ENCODE peak calls at places on chromosomes 2 and 18, in six cellular contexts. K is mesendoderm, V is mesenchymal stem cell, N is mammary epithelial cell, P is PC-9, E is MM.1S. F is an unnamed sample.

GRCh38 chr2:10918661-10919414 is 7.1 kb downstream of the KCNF1 start:
- DNase-seq in K (no peak), V (no peak), N (no peak), P (no peak), E (no peak), F (no peak)

GRCh38 chr2:26327291-26328272 is 18.4 kb upstream of the SELENOI start:
- DNase-seq in K (no peak), V (peak; percentile 51), N (peak; percentile 57), P (peak; percentile 41), E (no peak), F (peak; percentile 66)

GRCh38 chr2:233209978-233210680 is 41.3 kb upstream of the ATG16L1 start:
- DNase-seq in K (no peak), V (no peak), N (no peak), P (no peak), E (no peak), F (peak; percentile 12)

GRCh38 chr2:12456293-12457151 is 260.2 kb upstream of the TRIB2 start:
- DNase-seq in K (peak; percentile 80), V (peak; percentile 98), N (peak; percentile 96), P (peak; percentile 100), E (peak; percentile 69), F (peak; percentile 99)

GRCh38 chr2:67895171-67895941 is 167.4 kb downstream of the C1D start:
- DNase-seq in K (peak; percentile 89), V (peak; percentile 22), N (peak; percentile 19), P (no peak), E (no peak), F (no peak)

GRCh38 chr2:161836664-161837063 is 212.4 kb downstream of the SLC4A10 start:
- DNase-seq in K (no peak), V (no peak), N (no peak), P (no peak), E (no peak), F (no peak)

GRCh38 chr2:195837987-195838386 is 181.0 kb downstream of the SLC39A10 start:
- DNase-seq in K (no peak), V (no peak), N (no peak), P (no peak), E (no peak), F (peak; percentile 44)

GRCh38 chr18:22831441-22831904 is 101.7 kb upstream of the RBBP8 start:
- DNase-seq in K (peak; percentile 38), V (peak; percentile 71), N (peak; percentile 87), P (peak; percentile 59), E (no peak), F (peak; percentile 87)

GRCh38 chr2:1020206-1020605 is 69.6 kb downstream of the SNTG2 start:
- DNase-seq in K (no peak), V (no peak), N (no peak), P (no peak), E (no peak), F (no peak)

GRCh38 chr2:220985561-220985960 is 586.5 kb downstream of the EPHA4 start:
- DNase-seq in K (no peak), V (no peak), N (peak; percentile 56), P (no peak), E (no peak), F (no peak)

GRCh38 chr2:10220516-10221391 is 82.0 kb upstream of the HPCAL1 start:
- DNase-seq in K (no peak), V (peak; percentile 46), N (peak; percentile 40), P (peak; percentile 72), E (no peak), F (peak; percentile 81)

GRCh38 chr2:98348066-98348561 is 1.9 kb downstream of the CNGA3 start:
- DNase-seq in K (peak; percentile 95), V (peak; percentile 21), N (peak; percentile 9), P (peak; percentile 38), E (no peak), F (peak; percentile 18)

GRCh38 chr18:50819027-50819726 is 639 bp downstream of the MRO start:
- DNase-seq in K (peak; percentile 90), V (peak; percentile 1), N (peak; percentile 16), P (peak; percentile 41), E (no peak), F (peak; percentile 28)

GRCh38 chr2:3491716-3492474 is 27.4 kb downstream of the ADI1 start:
- DNase-seq in K (no peak), V (no peak), N (no peak), P (no peak), E (no peak), F (no peak)

GRCh38 chr18:9335255-9336045 is 877 bp downstream of the TWSG1 start:
- DNase-seq in K (no peak), V (no peak), N (no peak), P (no peak), E (no peak), F (peak; percentile 58)

GRCh38 chr2:166032361-166032760 is 78.8 kb upstream of the TTC21B start:
- DNase-seq in K (no peak), V (no peak), N (no peak), P (no peak), E (no peak), F (peak; percentile 58)

GRCh38 chr2:191230174-191230573 is 15.0 kb upstream of the MYO1B start:
- DNase-seq in K (no peak), V (peak; percentile 92), N (peak; percentile 90), P (no peak), E (no peak), F (peak; percentile 92)

DNA sequence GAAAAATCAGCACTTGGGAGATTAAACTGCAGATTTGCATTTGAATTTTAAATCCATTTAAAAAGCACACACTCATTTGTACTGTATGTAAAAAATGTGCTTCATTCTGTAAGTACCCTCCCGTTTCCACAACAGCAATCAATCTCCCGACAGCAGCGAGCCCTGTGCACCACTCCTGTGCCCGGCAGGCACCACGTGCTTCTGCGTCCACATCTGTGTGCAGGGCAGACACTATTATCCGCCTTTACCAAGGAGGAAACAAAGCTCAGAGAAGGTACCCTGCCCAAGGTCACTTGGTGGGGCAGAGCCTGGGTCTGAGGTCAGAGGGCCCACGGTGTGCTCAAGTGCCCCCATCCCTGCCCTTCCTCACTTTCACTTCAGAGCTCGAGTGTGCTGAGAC is 7.5 kb downstream of the HSBP1L1 start:
- DNase-seq in K (no peak), V (no peak), N (no peak), P (no peak), E (no peak), F (no peak)
- H3K4me2 ChIP-seq in K (no peak overlapping the region), V (no peak overlapping the region), N (no peak overlapping the region), P (no peak overlapping the region), E (no peak overlapping the region), F (no peak overlapping the region)

GRCh38 chr2:82993631-82994030 is 1465.4 kb downstream of the SUCLG1 start:
- DNase-seq in K (peak; percentile 72), V (no peak), N (peak; percentile 98), P (peak; percentile 81), E (no peak), F (no peak)

GRCh38 chr2:82998770-82999169 is 1460.3 kb downstream of the SUCLG1 start:
- DNase-seq in K (no peak), V (no peak), N (no peak), P (no peak), E (no peak), F (no peak)

GRCh38 chr2:82994186-82994585 is 1464.9 kb downstream of the SUCLG1 start:
- DNase-seq in K (no peak), V (no peak), N (peak; percentile 60), P (no peak), E (no peak), F (no peak)

GRCh38 chr2:82996217-82996616 is 1462.9 kb downstream of the SUCLG1 start:
- DNase-seq in K (no peak), V (no peak), N (no peak), P (no peak), E (no peak), F (no peak)

GRCh38 chr2:82992948-82993347 is 1466.1 kb downstream of the SUCLG1 start:
- DNase-seq in K (peak; percentile 27), V (no peak), N (no peak), P (no peak), E (no peak), F (no peak)
- H3K27ac ChIP-seq in K (no peak overlapping the region), V (no peak overlapping the region), N (peak overlapping the region; percentile 99), P (no peak overlapping the region), E (no peak overlapping the region), F (no peak overlapping the region)

GRCh38 chr2:235156055-235156454 is 204.2 kb downstream of the SH3BP4 start:
- DNase-seq in K (no peak), V (no peak), N (no peak), P (no peak), E (no peak), F (no peak)

GRCh38 chr2:235160281-235160805 is 208.5 kb downstream of the SH3BP4 start:
- DNase-seq in K (peak; percentile 27), V (no peak), N (no peak), P (no peak), E (no peak), F (peak; percentile 27)

GRCh38 chr2:235155163-235155562 is 203.3 kb downstream of the SH3BP4 start:
- DNase-seq in K (no peak), V (no peak), N (no peak), P (no peak), E (no peak), F (no peak)

GRCh38 chr2:235161565-235161964 is 209.7 kb downstream of the SH3BP4 start:
- DNase-seq in K (no peak), V (no peak), N (no peak), P (no peak), E (no peak), F (no peak)

GRCh38 chr2:235157746-235158482 is 206.1 kb downstream of the SH3BP4 start:
- DNase-seq in K (peak; percentile 18), V (no peak), N (no peak), P (no peak), E (no peak), F (no peak)
- H3K4me2 ChIP-seq in K (no peak overlapping the region), V (no peak overlapping the region), N (no peak overlapping the region), P (no peak overlapping the region), E (no peak overlapping the region), F (no peak overlapping the region)

DNA sequence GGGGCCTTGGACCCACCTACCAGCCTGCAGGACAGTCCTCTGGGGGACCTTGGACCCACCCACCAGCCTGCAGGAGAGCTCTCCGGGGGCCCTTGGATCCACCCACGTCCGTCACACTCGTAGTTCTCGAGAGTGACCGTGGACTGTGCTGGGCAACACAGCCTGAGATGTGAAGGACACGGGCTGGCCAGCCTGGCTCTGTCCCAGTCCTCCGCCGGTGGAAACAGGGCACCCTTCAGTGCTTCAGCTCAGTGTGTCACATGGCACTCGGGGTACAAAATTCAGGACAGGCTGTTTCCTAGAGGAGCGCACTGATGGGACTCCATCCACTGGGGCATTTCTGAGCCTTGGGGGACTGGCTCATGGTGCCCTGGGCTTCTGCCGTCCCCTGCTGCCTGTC is 212.0 kb downstream of the TWIST2 start:
- DNase-seq in K (no peak), V (no peak), N (no peak), P (no peak), E (no peak), F (no peak)
- H3K27ac ChIP-seq in K (no peak overlapping the region), V (no peak overlapping the region), N (no peak overlapping the region), P (no peak overlapping the region), E (no peak overlapping the region), F (no peak overlapping the region)

F was measured in GM23248.